ENCODE peak calls at places on chromosomes 5 and 9, in seven cellular contexts. B, X, C, J, F, V and E are unnamed samples.

GRCh38 chr5:36459191-36460135 is 146.9 kb upstream of the SLC1A3 start:
- DNase-seq in C (no peak), J (no peak), X (no peak), B (no peak), V (no peak), F (peak), E (no peak)

GRCh38 chr9:36325081-36325828 is 67.0 kb upstream of the GNE start:
- DNase-seq in F (no peak), B (no peak), V (no peak), X (no peak), C (no peak), J (no peak), E (no peak)

GRCh38 chr5:109701779-109702178 is 12.1 kb downstream of the MAN2A1 start:
- DNase-seq in B (no peak), V (no peak), J (no peak), X (no peak), F (no peak), C (no peak), E (peak)

GRCh38 chr5:179818746-179819295 is 1.9 kb upstream of the SQSTM1 start:
- DNase-seq in F (no peak), B (peak), J (peak), C (peak), X (peak), V (peak), E (peak)

GRCh38 chr5:669111-669841 is 23.9 kb downstream of the TPPP start:
- DNase-seq in F (no peak), V (peak), X (peak), C (no peak), J (peak), B (no peak), E (peak)

GRCh38 chr9:93897075-93897970 is 57.8 kb downstream of the BARX1 start:
- DNase-seq in C (no peak), J (peak), X (no peak), F (no peak), V (no peak), B (no peak), E (no peak)

GRCh38 chr5:132025403-132025971 is 14.0 kb upstream of the ACSL6 start:
- DNase-seq in C (no peak), F (no peak), V (no peak), J (peak), X (no peak), B (no peak), E (no peak)

GRCh38 chr9:2281031-2281802 is 266.1 kb downstream of the SMARCA2 start:
- DNase-seq in X (no peak), J (no peak), V (no peak), B (no peak), C (no peak), F (peak), E (peak)

GRCh38 chr9:131024978-131025868 is 16.2 kb downstream of the LAMC3 start:
- DNase-seq in X (no peak), V (no peak), C (no peak), J (no peak), B (no peak), F (no peak), E (no peak)

GRCh38 chr9:96068511-96068910 is 193.0 kb downstream of the ERCC6L2 start:
- DNase-seq in X (no peak), V (no peak), C (no peak), B (no peak), F (no peak), J (no peak), E (no peak)

GRCh38 chr9:110638381-110638954 is 30.1 kb upstream of the MUSK start:
- DNase-seq in X (no peak), V (no peak), J (no peak), C (peak), B (peak), F (no peak), E (peak)

GRCh38 chr5:35990941-35991592 is at the start of gene UGT3A1:
- DNase-seq in F (peak), C (no peak), X (no peak), J (no peak), B (no peak), V (no peak), E (no peak)

GRCh38 chr5:147169399-147169798 is 65.4 kb upstream of the STK32A start:
- DNase-seq in F (no peak), B (no peak), X (no peak), J (no peak), V (no peak), C (no peak), E (peak)

GRCh38 chr5:54013556-54014157 is 296.7 kb downstream of the ARL15 start:
- DNase-seq in B (peak), F (no peak), J (no peak), C (peak), V (peak), X (no peak), E (peak)

GRCh38 chr5:142874537-142874936 is 104.4 kb downstream of the ARHGAP26 start:
- DNase-seq in C (no peak), V (no peak), F (no peak), B (no peak), J (no peak), X (no peak), E (no peak)

GRCh38 chr5:65479527-65479926 is 2.2 kb downstream of the ADAMTS6 start:
- DNase-seq in J (no peak), B (no peak), C (no peak), F (no peak), X (no peak), V (no peak), E (no peak)

GRCh38 chr9:136403915-136404800 is 4.2 kb upstream of the SNAPC4 start:
- DNase-seq in B (no peak), J (peak), F (no peak), C (no peak), X (no peak), V (peak), E (no peak)

GRCh38 chr5:141484499-141485304 is at the start of gene PCDHGC4:
- DNase-seq in F (no peak), B (no peak), C (no peak), X (no peak), V (no peak), J (no peak), E (peak)

GRCh38 chr5:151079838-151080619 is 805 bp downstream of the TNIP1 start:
- DNase-seq in C (peak), B (peak), X (no peak), V (no peak), J (no peak), F (no peak), E (peak)

GRCh38 chr9:38638881-38639576 is 18.6 kb upstream of the ANKRD18A start:
- DNase-seq in C (no peak), J (no peak), B (no peak), V (no peak), X (no peak), F (no peak), E (no peak)

GRCh38 chr5:54713923-54714581 is 196.5 kb downstream of the SNX18 start:
- DNase-seq in V (no peak), C (no peak), F (no peak), B (peak), X (no peak), J (no peak), E (peak)

GRCh38 chr5:177403194-177403825 is 2.8 kb upstream of the PFN3 start:
- DNase-seq in F (no peak), C (no peak), X (peak), V (peak), J (peak), B (no peak), E (peak)